ENCODE peak calls at places on chromosomes 7 and 10, in six cellular contexts. O is GM12892, E is HepG2, X is H1, L is K562, N is GM12878. F is an unnamed sample.

GRCh38 chr7:68133045-68133444 is 1136.4 kb downstream of the TYW1 start:
- DNase-seq in O (no peak), E (no peak), X (no peak), L (no peak), N (no peak), F (no peak)

GRCh38 chr10:49161411-49161997 is 26.7 kb downstream of the TMEM273 start:
- DNase-seq in O (no peak), E (no peak), X (no peak), L (peak), N (no peak), F (no peak)

GRCh38 chr10:52682766-52683165 is 89.8 kb downstream of the MBL2 start:
- DNase-seq in O (no peak), E (no peak), X (no peak), L (no peak), N (no peak), F (no peak)

GRCh38 chr10:97234403-97234802 is 48.6 kb upstream of the SLIT1 start:
- DNase-seq in O (no peak), E (peak), X (no peak), L (peak), N (no peak), F (no peak)

GRCh38 chr7:156975620-156976019 is 26.1 kb downstream of the NOM1 start:
- DNase-seq in O (no peak), E (no peak), X (no peak), L (no peak), N (no peak), F (no peak)

GRCh38 chr10:121608669-121609190 is 10.5 kb upstream of the FGFR2 start:
- DNase-seq in O (peak), E (peak), X (peak), L (peak), N (no peak), F (peak)

GRCh38 chr7:35749548-35749947 is 51.3 kb upstream of the SEPTIN7 start:
- DNase-seq in O (no peak), E (no peak), X (no peak), L (no peak), N (no peak), F (no peak)

GRCh38 chr7:132090444-132090843 is 485.8 kb downstream of the PLXNA4 start:
- DNase-seq in O (no peak), E (no peak), X (no peak), L (peak), N (no peak), F (no peak)

GRCh38 chr7:115066050-115066449 is 144.2 kb downstream of the MDFIC start:
- DNase-seq in O (no peak), E (no peak), X (no peak), L (no peak), N (peak), F (no peak)

GRCh38 chr7:155825346-155825745 is 13.1 kb upstream of the SHH start:
- DNase-seq in O (no peak), E (no peak), X (no peak), L (no peak), N (no peak), F (no peak)

GRCh38 chr10:34551295-34551694 is 263.8 kb downstream of the PARD3 start:
- DNase-seq in O (no peak), E (no peak), X (no peak), L (no peak), N (no peak), F (no peak)

GRCh38 chr7:114418117-114418516 is 3.5 kb downstream of the FOXP2 start:
- DNase-seq in O (no peak), E (no peak), X (no peak), L (no peak), N (no peak), F (no peak)

GRCh38 chr7:23000597-23001360 is 13.2 kb downstream of the HYCC1 start:
- DNase-seq in O (no peak), E (no peak), X (no peak), L (no peak), N (no peak), F (no peak)

GRCh38 chr7:19117870-19118608 is 603 bp upstream of the TWIST1 start:
- DNase-seq in O (no peak), E (no peak), X (peak), L (no peak), N (no peak), F (no peak)

GRCh38 chr7:150428671-150429451 is 21.6 kb upstream of the GIMAP8 start:
- DNase-seq in O (no peak), E (no peak), X (peak), L (no peak), N (peak), F (no peak)

GRCh38 chr7:155509025-155509724 is 37.2 kb downstream of the CNPY1 start:
- DNase-seq in O (no peak), E (no peak), X (no peak), L (no peak), N (no peak), F (no peak)

GRCh38 chr10:80739328-80739727 is 201.6 kb downstream of the SH2D4B start:
- DNase-seq in O (no peak), E (no peak), X (no peak), L (no peak), N (no peak), F (no peak)

GRCh38 chr10:69845574-69846251 is 44.0 kb downstream of the COL13A1 start:
- DNase-seq in O (no peak), E (no peak), X (no peak), L (no peak), N (no peak), F (no peak)

GRCh38 chr7:92156976-92157375 is 22.0 kb downstream of the LRRD1 start:
- DNase-seq in O (no peak), E (no peak), X (no peak), L (no peak), N (no peak), F (no peak)

GRCh38 chr7:102728-103127 is 89.6 kb upstream of the FAM20C start:
- DNase-seq in O (no peak), E (no peak), X (no peak), L (no peak), N (no peak), F (no peak)

GRCh38 chr10:102628451-102628911 is 15.8 kb upstream of the TRIM8 start:
- DNase-seq in O (no peak), E (no peak), X (no peak), L (no peak), N (no peak), F (no peak)

GRCh38 chr7:155224116-155224811 is 73.4 kb upstream of the INSIG1 start:
- DNase-seq in O (no peak), E (no peak), X (no peak), L (no peak), N (no peak), F (no peak)

GRCh38 chr7:100914879-100915442 is 19.3 kb upstream of the ACHE start:
- DNase-seq in O (no peak), E (no peak), X (no peak), L (no peak), N (no peak), F (no peak)

GRCh38 chr10:12719365-12719764 is 282.1 kb downstream of the CCDC3 start:
- DNase-seq in O (no peak), E (no peak), X (no peak), L (no peak), N (no peak), F (no peak)

GRCh38 chr7:149883452-149883861 is 9.7 kb downstream of the ATP6V0E2 start:
- DNase-seq in O (peak), E (peak), X (peak), L (peak), N (no peak), F (peak)

GRCh38 chr10:79407811-79408795 is 37.3 kb downstream of the ZCCHC24 start:
- DNase-seq in O (no peak), E (no peak), X (no peak), L (no peak), N (no peak), F (no peak)

GRCh38 chr10:72344932-72345331 is 9.8 kb downstream of the DNAJB12 start:
- DNase-seq in O (no peak), E (no peak), X (no peak), L (no peak), N (no peak), F (no peak)
- TF ChIP-seq TAF1 in O (no peak), E (no peak), X (no peak), L (no peak), N (no peak), F (no peak)

GRCh38 chr10:119981826-119982225 is 89.3 kb downstream of the SEC23IP start:
- DNase-seq in O (no peak), E (no peak), X (no peak), L (no peak), N (no peak), F (no peak)
- TF ChIP-seq POLR2AphosphoS5 in O (no peak), E (no peak), X (no peak), L (no peak), N (no peak), F (no peak)

GRCh38 chr7:12686234-12686893 is 1.1 kb upstream of the ARL4A start:
- DNase-seq in O (peak), E (peak), X (peak), L (peak), N (peak), F (peak)
- TF ChIP-seq POLR2A in O (no peak), E (no peak), X (peak), L (no peak), N (no peak), F (no peak)

GRCh38 chr7:47067215-47067614 is 514.7 kb downstream of the TNS3 start:
- DNase-seq in O (no peak), E (no peak), X (no peak), L (no peak), N (no peak), F (no peak)
- TF ChIP-seq TAF1 in O (no peak), E (no peak), X (no peak), L (no peak), N (no peak), F (no peak)

F was measured in GM12891.